ENCODE peak calls at places on chromosomes 6 and 20, in eight cellular contexts. D is SK-N-SH, G is body of pancreas, T is PC-9, Z is upper lobe of right lung, A is vagina, V is left ventricle myocardium inferior, Q is cardiac muscle cell. O is an unnamed sample.

GRCh38 chr6:157116420-157116819 is 206.9 kb downstream of the TMEM242 start:
- DNase-seq in Z (no peak), D (peak; percentile 51), G (no peak), V (no peak), T (no peak), Q (no peak), A (no peak), O (no peak)

GRCh38 chr6:134826889-134827737 is 122.8 kb downstream of the ALDH8A1 start:
- DNase-seq in A (no peak), T (peak; percentile 72), D (no peak), Q (no peak), V (peak; percentile 81), G (peak; percentile 44), Z (no peak), O (peak; percentile 50)

GRCh38 chr6:53241936-53242335 is 93.3 kb upstream of the GCM1 start:
- DNase-seq in V (no peak), Z (no peak), A (no peak), D (no peak), Q (no peak), T (no peak), G (no peak), O (no peak)

GRCh38 chr20:50369225-50370035 is 140.8 kb upstream of the PTPN1 start:
- DNase-seq in G (peak; percentile 97), A (no peak), D (no peak), Z (peak; percentile 92), Q (no peak), V (no peak), T (peak; percentile 76), O (no peak)

GRCh38 chr6:37201726-37202125 is 31.8 kb downstream of the PIM1 start:
- DNase-seq in A (no peak), V (no peak), Q (no peak), T (no peak), D (no peak), G (no peak), Z (no peak), O (no peak)

GRCh38 chr20:39395478-39396291 is 433.5 kb downstream of the DHX35 start:
- DNase-seq in A (no peak), V (no peak), Q (no peak), T (no peak), G (no peak), Z (no peak), D (no peak), O (no peak)

GRCh38 chr6:159110013-159110412 is 59.2 kb upstream of the FNDC1 start:
- DNase-seq in G (peak; percentile 43), Z (no peak), A (no peak), T (no peak), V (no peak), D (peak; percentile 55), Q (peak; percentile 51), O (no peak)

GRCh38 chr6:7138921-7139358 is 31.2 kb downstream of the RREB1 start:
- DNase-seq in G (peak; percentile 82), Z (no peak), Q (no peak), V (no peak), T (no peak), D (no peak), A (no peak), O (no peak)

GRCh38 chr6:53299331-53299835 is 49.4 kb downstream of the ELOVL5 start:
- DNase-seq in V (no peak), A (no peak), Q (no peak), G (no peak), Z (no peak), D (no peak), T (no peak), O (no peak)

GRCh38 chr6:15485875-15486274 is 177.0 kb downstream of the DTNBP1 start:
- DNase-seq in V (no peak), Z (no peak), D (no peak), G (no peak), Q (no peak), A (no peak), T (peak; percentile 34), O (no peak)

GRCh38 chr6:12968839-12969558 is 252.4 kb downstream of the PHACTR1 start:
- DNase-seq in D (no peak), Z (no peak), A (no peak), T (no peak), Q (peak; percentile 75), V (no peak), G (no peak), O (no peak)

GRCh38 chr6:35731736-35732532 is 4.9 kb upstream of the ARMC12 start:
- DNase-seq in G (peak; percentile 98), T (peak; percentile 81), A (no peak), V (peak; percentile 99), Q (peak; percentile 91), D (peak; percentile 91), Z (peak; percentile 100), O (peak; percentile 45)

GRCh38 chr6:152598421-152598820 is 38.7 kb downstream of the SYNE1 start:
- DNase-seq in A (no peak), Q (no peak), V (no peak), G (no peak), D (no peak), T (no peak), Z (no peak), O (no peak)

GRCh38 chr6:74867286-74867685 is 338.6 kb downstream of the COL12A1 start:
- DNase-seq in T (no peak), G (no peak), Q (no peak), V (no peak), A (no peak), D (no peak), Z (no peak), O (no peak)

GRCh38 chr6:128482642-128483041 is 37.8 kb downstream of the PTPRK start:
- DNase-seq in Z (no peak), G (no peak), Q (no peak), V (no peak), T (no peak), D (no peak), A (no peak), O (no peak)

GRCh38 chr20:23503649-23504048 is 12.7 kb downstream of the CST8 start:
- DNase-seq in V (no peak), A (no peak), Z (no peak), G (no peak), Q (no peak), D (no peak), T (no peak), O (no peak)

GRCh38 chr6:56851541-56852248 is 103.2 kb upstream of the BEND6 start:
- DNase-seq in G (peak; percentile 23), Z (no peak), V (no peak), D (peak; percentile 66), Q (peak; percentile 73), A (no peak), T (peak; percentile 28), O (peak; percentile 57)

GRCh38 chr6:4209201-4209600 is 73.8 kb upstream of the ECI2 start:
- DNase-seq in Q (no peak), T (no peak), V (no peak), A (no peak), G (no peak), D (no peak), Z (no peak), O (no peak)

GRCh38 chr20:24964518-24964838 is 15.4 kb downstream of the CST7 start:
- DNase-seq in G (no peak), T (no peak), D (no peak), Z (no peak), Q (no peak), A (no peak), V (no peak), O (no peak)

DNA sequence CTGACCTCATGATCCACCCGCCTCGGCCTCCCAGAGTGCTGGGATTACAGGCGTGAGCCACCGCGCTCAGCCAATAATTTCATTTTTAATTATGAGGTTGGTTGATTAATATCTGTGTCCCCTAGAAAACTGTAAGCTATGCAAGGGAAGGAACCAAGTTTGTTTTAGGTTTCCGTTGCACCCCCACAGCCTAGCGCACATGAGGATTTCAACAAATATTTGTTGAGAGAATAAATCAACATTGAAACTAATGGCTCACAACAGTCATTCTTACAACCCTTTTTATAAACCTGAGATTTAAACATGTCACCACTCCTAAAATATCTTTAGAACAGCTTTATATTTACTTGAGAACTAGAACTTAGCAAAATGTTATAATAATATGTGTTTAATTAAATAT is 114.0 kb upstream of the CARMIL1 start:
- DNase-seq in V (no peak), Z (no peak), Q (no peak), G (no peak), T (no peak), A (no peak), D (no peak), O (no peak)
- H3K27ac ChIP-seq in V (no peak overlapping the region), Z (no peak overlapping the region), Q (peak overlapping the region; percentile 79), G (no peak overlapping the region), T (no peak overlapping the region), A (no peak overlapping the region), D (peak overlapping the region; percentile 92), O (no peak overlapping the region)

DNA sequence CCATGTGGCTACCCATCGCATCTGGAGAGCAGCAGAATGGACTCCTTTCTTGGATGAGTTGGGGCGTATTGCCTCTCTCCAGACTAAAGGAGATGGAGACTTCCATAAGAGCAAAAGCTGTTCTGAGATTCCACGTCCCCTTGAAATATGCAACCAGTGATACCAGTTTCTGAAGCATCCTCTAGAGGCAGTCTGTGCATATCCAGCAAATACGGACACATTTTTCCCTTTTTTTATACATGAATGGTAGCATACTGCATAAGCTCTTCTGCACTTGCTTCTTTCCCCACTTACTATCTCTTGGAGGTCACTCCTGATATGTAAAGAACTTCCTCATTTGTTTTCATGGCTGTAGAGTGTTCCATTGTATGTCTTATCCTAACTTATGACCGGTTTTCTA is 34.6 kb downstream of the TAF8 start:
- DNase-seq in A (no peak), Z (no peak), G (no peak), Q (no peak), V (no peak), D (no peak), T (no peak), O (no peak)
- TF ChIP-seq CTCF in A (no peak), Z (no peak), G (no peak), Q (no peak), V (no peak), D (peak; percentile 17), T (no peak), O (peak; percentile 52)

GRCh38 chr20:64044484-64045247 is 4.8 kb downstream of the SOX18 start:
- DNase-seq in Z (no peak), A (no peak), V (no peak), D (no peak), G (no peak), Q (no peak), T (peak; percentile 75), O (no peak)

GRCh38 chr20:64047968-64048401 is 1.5 kb downstream of the SOX18 start:
- DNase-seq in Q (no peak), V (no peak), D (no peak), Z (no peak), G (no peak), T (no peak), A (no peak), O (no peak)

GRCh38 chr20:64043768-64044167 is 5.7 kb downstream of the SOX18 start:
- DNase-seq in A (no peak), D (no peak), Z (no peak), V (no peak), Q (no peak), T (no peak), G (no peak), O (no peak)

GRCh38 chr20:64047046-64047389 is 2.4 kb downstream of the SOX18 start:
- DNase-seq in Q (no peak), T (no peak), A (no peak), D (no peak), V (no peak), G (no peak), Z (no peak), O (no peak)

GRCh38 chr20:64045346-64046011 is 4.0 kb downstream of the SOX18 start:
- DNase-seq in A (no peak), Z (no peak), D (no peak), V (no peak), G (no peak), Q (no peak), T (no peak), O (no peak)
- H3K4me3 ChIP-seq in A (no peak overlapping the region), Z (peak overlapping the region; percentile 55), D (no peak overlapping the region), V (peak overlapping the region; percentile 71), G (no peak overlapping the region), Q (no peak overlapping the region), T (no peak overlapping the region), O (no peak overlapping the region)

GRCh38 chr6:138528986-138529385 is 29.7 kb upstream of the NHSL1 start:
- DNase-seq in V (no peak), Z (no peak), T (no peak), A (no peak), D (no peak), G (no peak), Q (no peak), O (no peak)
- H3K27ac ChIP-seq in V (peak overlapping the region; percentile 40), Z (no peak overlapping the region), T (no peak overlapping the region), A (no peak overlapping the region), D (no peak overlapping the region), G (no peak overlapping the region), Q (no peak overlapping the region), O (no peak overlapping the region)

O was measured in AG04450.